ENCODE peak calls at places on chromosome 17, in seven cellular contexts. One of them, this sample, is unnamed. For H3K36me3, the result is how much of the 10 kb centered on the place peaks cover.

GRCh38 chr17:43401293-43401692 is 2.5 kb downstream of the ARL4D start:
- DNase-seq in GM12878: no peak
- DNase-seq in K562: no peak
- DNase-seq in prostate gland: no peak
- DNase-seq in stomach: peak
- DNase-seq in transverse colon: no peak
- DNase-seq in GM23338: no peak
- DNase-seq in this sample: peak

GRCh38 chr17:53765609-53766008 is 57.1 kb upstream of the KIF2B start:
- DNase-seq in GM12878: no peak
- DNase-seq in K562: no peak
- DNase-seq in transverse colon: no peak
- DNase-seq in stomach: no peak
- DNase-seq in GM23338: no peak
- DNase-seq in prostate gland: no peak
- DNase-seq in this sample: no peak

GRCh38 chr17:2187758-2188157 is 115.8 kb downstream of the SMG6 start:
- DNase-seq in prostate gland: no peak
- DNase-seq in K562: no peak
- DNase-seq in GM23338: no peak
- DNase-seq in GM12878: no peak
- DNase-seq in stomach: no peak
- DNase-seq in transverse colon: no peak
- DNase-seq in this sample: no peak

GRCh38 chr17:28746611-28747045 is 2.8 kb downstream of the TRAF4 start:
- DNase-seq in K562: no peak
- DNase-seq in transverse colon: peak
- DNase-seq in stomach: peak
- DNase-seq in GM23338: peak
- DNase-seq in GM12878: no peak
- DNase-seq in prostate gland: no peak
- DNase-seq in this sample: peak

GRCh38 chr17:45708707-45709290 is 75.3 kb upstream of the CRHR1 start:
- DNase-seq in GM12878: no peak
- DNase-seq in prostate gland: no peak
- DNase-seq in GM23338: no peak
- DNase-seq in stomach: no peak
- DNase-seq in K562: no peak
- DNase-seq in transverse colon: no peak
- DNase-seq in this sample: no peak

GRCh38 chr17:60599220-60599619 is 773 bp upstream of the PPM1D start:
- DNase-seq in K562: no peak
- DNase-seq in stomach: no peak
- DNase-seq in prostate gland: no peak
- DNase-seq in GM23338: no peak
- DNase-seq in GM12878: no peak
- DNase-seq in transverse colon: no peak
- DNase-seq in this sample: no peak

GRCh38 chr17:14121952-14122351 is 52.6 kb downstream of the COX10 start:
- DNase-seq in GM23338: no peak
- DNase-seq in stomach: no peak
- DNase-seq in prostate gland: no peak
- DNase-seq in transverse colon: no peak
- DNase-seq in K562: no peak
- DNase-seq in GM12878: no peak
- DNase-seq in this sample: no peak

GRCh38 chr17:15343749-15344148 is 2.4 kb upstream of the TEKT3 start:
- DNase-seq in stomach: no peak
- DNase-seq in K562: no peak
- DNase-seq in GM23338: no peak
- DNase-seq in GM12878: no peak
- DNase-seq in prostate gland: no peak
- DNase-seq in transverse colon: no peak
- DNase-seq in this sample: no peak

GRCh38 chr17:78351449-78352006 is 8.3 kb downstream of the SOCS3 start:
- DNase-seq in GM23338: peak
- DNase-seq in transverse colon: peak
- DNase-seq in stomach: peak
- DNase-seq in K562: no peak
- DNase-seq in GM12878: no peak
- DNase-seq in prostate gland: peak
- DNase-seq in this sample: peak

GRCh38 chr17:42853004-42853403 is 2.0 kb downstream of the AOC3 start:
- DNase-seq in prostate gland: no peak
- DNase-seq in GM23338: no peak
- DNase-seq in K562: no peak
- DNase-seq in transverse colon: no peak
- DNase-seq in GM12878: no peak
- DNase-seq in stomach: no peak
- DNase-seq in this sample: no peak

GRCh38 chr17:39704821-39705551 is 5.1 kb downstream of the ERBB2 start:
- DNase-seq in transverse colon: no peak
- DNase-seq in stomach: peak
- DNase-seq in prostate gland: peak
- DNase-seq in GM23338: peak
- DNase-seq in GM12878: no peak
- DNase-seq in K562: no peak
- DNase-seq in this sample: no peak

GRCh38 chr17:65529761-65530157 is 31.7 kb downstream of the AXIN2 start:
- DNase-seq in GM23338: peak
- DNase-seq in prostate gland: no peak
- DNase-seq in K562: no peak
- DNase-seq in GM12878: no peak
- DNase-seq in stomach: no peak
- DNase-seq in transverse colon: no peak
- DNase-seq in this sample: no peak

GRCh38 chr17:64480951-64481350 is 15.9 kb downstream of the POLG2 start:
- DNase-seq in K562: no peak
- DNase-seq in stomach: no peak
- DNase-seq in transverse colon: no peak
- DNase-seq in prostate gland: no peak
- DNase-seq in GM23338: no peak
- DNase-seq in GM12878: no peak
- DNase-seq in this sample: no peak

GRCh38 chr17:7102421-7102820 is 12.2 kb downstream of the ASGR2 start:
- DNase-seq in transverse colon: no peak
- DNase-seq in GM23338: no peak
- DNase-seq in K562: no peak
- DNase-seq in GM12878: no peak
- DNase-seq in stomach: no peak
- DNase-seq in prostate gland: no peak
- DNase-seq in this sample: no peak

GRCh38 chr17:45200701-45201100 is 21.0 kb upstream of the FMNL1 start:
- DNase-seq in K562: no peak
- DNase-seq in GM12878: no peak
- DNase-seq in prostate gland: no peak
- DNase-seq in stomach: no peak
- DNase-seq in transverse colon: no peak
- DNase-seq in GM23338: peak
- DNase-seq in this sample: no peak

GRCh38 chr17:2737693-2738092 is 11.8 kb downstream of the CCDC92B start:
- DNase-seq in GM23338: no peak
- DNase-seq in transverse colon: no peak
- DNase-seq in GM12878: no peak
- DNase-seq in prostate gland: no peak
- DNase-seq in stomach: no peak
- DNase-seq in K562: no peak
- DNase-seq in this sample: no peak

GRCh38 chr17:36609498-36609862 is 8.1 kb downstream of the MRM1 start:
- DNase-seq in GM12878: no peak
- DNase-seq in prostate gland: no peak
- DNase-seq in stomach: no peak
- DNase-seq in transverse colon: no peak
- DNase-seq in K562: no peak
- DNase-seq in GM23338: peak
- DNase-seq in this sample: no peak

GRCh38 chr17:43634681-43635125 is 27.0 kb downstream of the MEOX1 start:
- DNase-seq in transverse colon: no peak
- DNase-seq in prostate gland: peak
- DNase-seq in GM12878: no peak
- DNase-seq in K562: no peak
- DNase-seq in stomach: no peak
- DNase-seq in GM23338: no peak
- DNase-seq in this sample: no peak

GRCh38 chr17:61809816-61810392 is 53.4 kb downstream of the BRIP1 start:
- DNase-seq in GM12878: no peak
- DNase-seq in GM23338: no peak
- DNase-seq in transverse colon: no peak
- DNase-seq in K562: no peak
- DNase-seq in stomach: no peak
- DNase-seq in prostate gland: no peak
- DNase-seq in this sample: no peak

GRCh38 chr17:66904760-66905637 is 59.5 kb upstream of the CACNG4 start:
- DNase-seq in stomach: peak
- DNase-seq in GM12878: no peak
- DNase-seq in GM23338: no peak
- DNase-seq in K562: no peak
- DNase-seq in transverse colon: no peak
- DNase-seq in prostate gland: peak
- DNase-seq in this sample: no peak

GRCh38 chr17:75323043-75323591 is 33.9 kb upstream of the SLC25A19 start:
- DNase-seq in K562: peak
- DNase-seq in prostate gland: peak
- DNase-seq in stomach: peak
- DNase-seq in GM12878: no peak
- DNase-seq in transverse colon: peak
- DNase-seq in GM23338: peak
- DNase-seq in this sample: no peak
- H3K36me3 ChIP-seq in K562: half or more
- H3K36me3 ChIP-seq in prostate gland: under half
- H3K36me3 ChIP-seq in stomach: half or more
- H3K36me3 ChIP-seq in GM12878: under half
- H3K36me3 ChIP-seq in transverse colon: under half
- H3K36me3 ChIP-seq in GM23338: under half
- H3K36me3 ChIP-seq in this sample: under half

GRCh38 chr17:81131486-81132196 is 33.7 kb upstream of the PVALEF start:
- DNase-seq in GM23338: peak
- DNase-seq in stomach: peak
- DNase-seq in GM12878: no peak
- DNase-seq in prostate gland: no peak
- DNase-seq in K562: no peak
- DNase-seq in transverse colon: peak
- DNase-seq in this sample: peak
- H3K4me3 ChIP-seq in GM23338: no peak
- H3K4me3 ChIP-seq in stomach: peak
- H3K4me3 ChIP-seq in GM12878: no peak
- H3K4me3 ChIP-seq in prostate gland: no peak
- H3K4me3 ChIP-seq in K562: no peak
- H3K4me3 ChIP-seq in transverse colon: no peak
- H3K4me3 ChIP-seq in this sample: no peak

DNA sequence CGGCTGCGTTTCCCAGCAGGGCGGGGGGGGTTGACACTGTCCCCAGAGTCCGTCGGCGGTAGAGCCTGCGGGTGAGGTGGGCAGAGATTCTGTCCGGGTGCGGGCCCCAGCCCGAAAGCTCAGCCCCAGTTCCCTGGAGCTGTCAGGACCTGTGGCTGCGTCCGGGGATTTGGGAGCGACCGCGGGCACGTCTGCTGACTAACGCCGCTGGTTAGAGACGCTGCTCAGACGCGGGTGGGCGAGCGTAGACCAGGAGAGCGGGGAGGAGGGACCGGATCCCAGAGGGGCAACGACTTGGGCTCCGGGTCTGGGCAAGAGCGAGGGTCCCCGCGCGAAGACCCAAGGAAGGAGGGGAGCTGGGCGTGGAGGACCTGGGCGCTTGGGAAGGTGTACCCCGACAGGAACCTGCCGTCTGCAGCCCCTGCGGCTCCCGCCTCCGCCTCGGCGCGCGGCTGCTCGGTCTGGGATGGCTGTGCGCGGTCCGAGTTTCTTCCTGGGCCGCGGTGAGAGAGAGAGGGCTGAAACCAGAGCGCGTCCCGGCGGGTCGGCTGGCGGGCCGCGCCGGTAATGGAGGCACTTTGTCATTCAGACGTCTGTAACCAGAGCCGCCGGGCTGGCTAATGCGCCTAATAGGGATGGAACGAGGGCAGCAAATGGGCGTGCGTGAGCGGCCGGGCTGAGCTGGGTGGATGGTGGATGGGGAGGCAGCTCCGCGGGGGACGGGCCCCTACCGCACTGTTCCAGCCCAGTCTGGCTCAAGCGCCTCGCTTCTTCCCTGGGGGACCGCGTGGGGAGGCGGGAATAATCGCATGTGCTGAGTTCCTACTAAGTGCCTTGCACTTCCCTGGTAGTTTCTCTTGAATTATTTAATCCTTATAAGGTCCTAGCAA is 2.3 kb downstream of the NGFR start:
- DNase-seq in transverse colon: peak
- DNase-seq in GM23338: peak
- DNase-seq in prostate gland: peak
- DNase-seq in K562: no peak
- DNase-seq in GM12878: no peak
- DNase-seq in stomach: no peak
- DNase-seq in this sample: no peak
- TF ChIP-seq POLR2AphosphoS5 in transverse colon: no peak
- TF ChIP-seq POLR2AphosphoS5 in GM23338: no peak
- TF ChIP-seq POLR2AphosphoS5 in prostate gland: no peak
- TF ChIP-seq POLR2AphosphoS5 in K562: no peak
- TF ChIP-seq POLR2AphosphoS5 in GM12878: no peak
- TF ChIP-seq POLR2AphosphoS5 in stomach: no peak
- TF ChIP-seq POLR2AphosphoS5 in this sample: no peak

DNA sequence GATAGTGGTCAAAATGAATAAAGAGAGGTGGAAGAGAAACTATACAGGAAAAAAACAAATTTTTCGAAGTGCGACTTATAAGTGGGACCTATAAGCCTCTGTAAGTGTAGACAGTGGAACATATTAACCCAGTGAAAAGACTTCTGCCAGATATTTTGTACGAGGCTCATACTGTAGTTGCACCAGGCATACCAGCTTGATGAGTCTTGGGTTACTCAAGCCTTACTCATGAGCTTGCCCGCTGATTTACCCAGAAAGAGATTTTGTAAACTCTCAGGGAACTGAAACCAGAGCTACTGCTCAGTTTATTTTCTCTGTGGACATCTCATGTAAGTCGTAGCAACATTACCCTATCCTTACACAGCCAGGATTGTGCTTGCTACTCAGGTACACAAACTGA is 708.0 kb upstream of the SOX9 start:
- DNase-seq in K562: no peak
- DNase-seq in stomach: no peak
- DNase-seq in GM23338: no peak
- DNase-seq in transverse colon: no peak
- DNase-seq in prostate gland: no peak
- DNase-seq in GM12878: no peak
- DNase-seq in this sample: no peak
- H3K36me3 ChIP-seq in K562: under half
- H3K36me3 ChIP-seq in stomach: under half
- H3K36me3 ChIP-seq in GM23338: under half
- H3K36me3 ChIP-seq in transverse colon: under half
- H3K36me3 ChIP-seq in prostate gland: under half
- H3K36me3 ChIP-seq in GM12878: under half
- H3K36me3 ChIP-seq in this sample: under half

This sample was measured in upper lobe of left lung.